ENCODE peak calls at places on chromosomes 16 and 17, in nine cellular contexts. One of them, this sample, is unnamed.

GRCh38 chr17:76544123-76544915 is 4.5 kb downstream of the PRCD start:
- DNase-seq in caudate nucleus: peak; percentile 65
- DNase-seq in A549: no peak
- DNase-seq in RWPE1: no peak
- DNase-seq in left ventricle myocardium inferior: peak; percentile 74
- DNase-seq in foreskin keratinocyte: no peak
- DNase-seq in left lung: no peak
- DNase-seq in Peyer's patch: peak; percentile 51
- DNase-seq in SK-N-MC: no peak
- DNase-seq in this sample: peak; percentile 79

GRCh38 chr17:17058304-17058703 is 16.0 kb downstream of the MPRIP start:
- DNase-seq in caudate nucleus: no peak
- DNase-seq in A549: no peak
- DNase-seq in RWPE1: no peak
- DNase-seq in left ventricle myocardium inferior: no peak
- DNase-seq in foreskin keratinocyte: no peak
- DNase-seq in left lung: peak; percentile 12
- DNase-seq in Peyer's patch: no peak
- DNase-seq in SK-N-MC: no peak
- DNase-seq in this sample: no peak

GRCh38 chr16:72829846-72830620 is 217.9 kb downstream of the ZFHX3 start:
- DNase-seq in caudate nucleus: no peak
- DNase-seq in A549: no peak
- DNase-seq in RWPE1: no peak
- DNase-seq in left ventricle myocardium inferior: no peak
- DNase-seq in foreskin keratinocyte: no peak
- DNase-seq in left lung: no peak
- DNase-seq in Peyer's patch: no peak
- DNase-seq in SK-N-MC: no peak
- DNase-seq in this sample: no peak

GRCh38 chr17:57582881-57583756 is 162.0 kb downstream of the CCDC182 start:
- DNase-seq in caudate nucleus: no peak
- DNase-seq in A549: no peak
- DNase-seq in RWPE1: no peak
- DNase-seq in left ventricle myocardium inferior: no peak
- DNase-seq in foreskin keratinocyte: no peak
- DNase-seq in left lung: no peak
- DNase-seq in Peyer's patch: no peak
- DNase-seq in SK-N-MC: no peak
- DNase-seq in this sample: no peak

GRCh38 chr16:89764711-89765201 is 43.4 kb downstream of the ZNF276 start:
- DNase-seq in caudate nucleus: no peak
- DNase-seq in A549: no peak
- DNase-seq in RWPE1: no peak
- DNase-seq in left ventricle myocardium inferior: no peak
- DNase-seq in foreskin keratinocyte: no peak
- DNase-seq in left lung: peak; percentile 80
- DNase-seq in Peyer's patch: peak; percentile 79
- DNase-seq in SK-N-MC: no peak
- DNase-seq in this sample: no peak

GRCh38 chr16:9114842-9115241 is 23.4 kb downstream of the HAPSTR1 start:
- DNase-seq in caudate nucleus: no peak
- DNase-seq in A549: no peak
- DNase-seq in RWPE1: no peak
- DNase-seq in left ventricle myocardium inferior: no peak
- DNase-seq in foreskin keratinocyte: no peak
- DNase-seq in left lung: no peak
- DNase-seq in Peyer's patch: no peak
- DNase-seq in SK-N-MC: no peak
- DNase-seq in this sample: no peak

GRCh38 chr16:10966129-10966528 is 21.8 kb downstream of the CLEC16A start:
- DNase-seq in caudate nucleus: no peak
- DNase-seq in A549: no peak
- DNase-seq in RWPE1: no peak
- DNase-seq in left ventricle myocardium inferior: no peak
- DNase-seq in foreskin keratinocyte: no peak
- DNase-seq in left lung: no peak
- DNase-seq in Peyer's patch: no peak
- DNase-seq in SK-N-MC: no peak
- DNase-seq in this sample: no peak

GRCh38 chr16:10862432-10862831 is 14.6 kb upstream of the CIITA start:
- DNase-seq in caudate nucleus: no peak
- DNase-seq in A549: peak; percentile 27
- DNase-seq in RWPE1: peak; percentile 75
- DNase-seq in left ventricle myocardium inferior: no peak
- DNase-seq in foreskin keratinocyte: peak; percentile 93
- DNase-seq in left lung: peak; percentile 86
- DNase-seq in Peyer's patch: no peak
- DNase-seq in SK-N-MC: no peak
- DNase-seq in this sample: no peak

GRCh38 chr16:19329932-19330331 is 44.4 kb downstream of the CLEC19A start:
- DNase-seq in caudate nucleus: no peak
- DNase-seq in A549: peak; percentile 31
- DNase-seq in RWPE1: peak; percentile 55
- DNase-seq in left ventricle myocardium inferior: no peak
- DNase-seq in foreskin keratinocyte: peak; percentile 64
- DNase-seq in left lung: no peak
- DNase-seq in Peyer's patch: no peak
- DNase-seq in SK-N-MC: no peak
- DNase-seq in this sample: no peak

GRCh38 chr16:82695806-82696205 is 69.0 kb downstream of the CDH13 start:
- DNase-seq in caudate nucleus: no peak
- DNase-seq in A549: no peak
- DNase-seq in RWPE1: no peak
- DNase-seq in left ventricle myocardium inferior: no peak
- DNase-seq in foreskin keratinocyte: no peak
- DNase-seq in left lung: no peak
- DNase-seq in Peyer's patch: no peak
- DNase-seq in SK-N-MC: no peak
- DNase-seq in this sample: no peak

GRCh38 chr17:62740066-62740465 is 68.0 kb downstream of the MARCHF10 start:
- DNase-seq in caudate nucleus: peak; percentile 6
- DNase-seq in A549: no peak
- DNase-seq in RWPE1: no peak
- DNase-seq in left ventricle myocardium inferior: no peak
- DNase-seq in foreskin keratinocyte: no peak
- DNase-seq in left lung: no peak
- DNase-seq in Peyer's patch: no peak
- DNase-seq in SK-N-MC: no peak
- DNase-seq in this sample: no peak

GRCh38 chr16:13633381-13633861 is 286.5 kb upstream of the ERCC4 start:
- DNase-seq in caudate nucleus: no peak
- DNase-seq in A549: no peak
- DNase-seq in RWPE1: no peak
- DNase-seq in left ventricle myocardium inferior: no peak
- DNase-seq in foreskin keratinocyte: no peak
- DNase-seq in left lung: no peak
- DNase-seq in Peyer's patch: no peak
- DNase-seq in SK-N-MC: no peak
- DNase-seq in this sample: no peak

GRCh38 chr16:13634921-13635320 is 285.0 kb upstream of the ERCC4 start:
- DNase-seq in caudate nucleus: no peak
- DNase-seq in A549: no peak
- DNase-seq in RWPE1: no peak
- DNase-seq in left ventricle myocardium inferior: no peak
- DNase-seq in foreskin keratinocyte: no peak
- DNase-seq in left lung: no peak
- DNase-seq in Peyer's patch: no peak
- DNase-seq in SK-N-MC: no peak
- DNase-seq in this sample: no peak

GRCh38 chr16:13634253-13634652 is 285.7 kb upstream of the ERCC4 start:
- DNase-seq in caudate nucleus: no peak
- DNase-seq in A549: no peak
- DNase-seq in RWPE1: no peak
- DNase-seq in left ventricle myocardium inferior: no peak
- DNase-seq in foreskin keratinocyte: no peak
- DNase-seq in left lung: no peak
- DNase-seq in Peyer's patch: no peak
- DNase-seq in SK-N-MC: no peak
- DNase-seq in this sample: no peak

GRCh38 chr16:13643412-13643811 is 276.5 kb upstream of the ERCC4 start:
- DNase-seq in caudate nucleus: no peak
- DNase-seq in A549: no peak
- DNase-seq in RWPE1: no peak
- DNase-seq in left ventricle myocardium inferior: no peak
- DNase-seq in foreskin keratinocyte: no peak
- DNase-seq in left lung: no peak
- DNase-seq in Peyer's patch: no peak
- DNase-seq in SK-N-MC: no peak
- DNase-seq in this sample: no peak

DNA sequence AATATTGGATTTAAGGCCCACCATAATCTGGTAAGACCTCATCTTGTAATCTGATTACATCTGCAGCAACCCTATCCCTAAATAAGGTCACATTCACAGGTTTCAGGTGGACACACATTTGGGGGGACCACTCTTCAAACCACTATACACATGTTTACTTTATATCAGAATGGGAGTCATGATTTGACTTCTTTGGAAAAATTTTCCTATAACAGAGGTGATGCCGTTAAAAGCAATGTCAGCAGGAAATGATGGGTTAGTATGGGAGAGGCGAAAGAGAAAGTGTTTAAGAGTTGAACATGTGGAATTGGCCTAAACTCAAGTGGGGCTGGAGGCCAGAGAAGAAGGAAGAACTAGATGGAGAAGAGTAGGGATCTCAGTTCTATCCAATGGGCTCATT is 281.7 kb upstream of the ERCC4 start:
- DNase-seq in caudate nucleus: no peak
- DNase-seq in A549: no peak
- DNase-seq in RWPE1: no peak
- DNase-seq in left ventricle myocardium inferior: no peak
- DNase-seq in foreskin keratinocyte: no peak
- DNase-seq in left lung: no peak
- DNase-seq in Peyer's patch: no peak
- DNase-seq in SK-N-MC: no peak
- DNase-seq in this sample: no peak
- H3K27ac ChIP-seq in caudate nucleus: no peak overlapping the region
- H3K27ac ChIP-seq in A549: no peak overlapping the region
- H3K27ac ChIP-seq in RWPE1: no peak overlapping the region
- H3K27ac ChIP-seq in left ventricle myocardium inferior: no peak overlapping the region
- H3K27ac ChIP-seq in foreskin keratinocyte: no peak overlapping the region
- H3K27ac ChIP-seq in left lung: no peak overlapping the region
- H3K27ac ChIP-seq in Peyer's patch: no peak overlapping the region
- H3K27ac ChIP-seq in SK-N-MC: no peak overlapping the region
- H3K27ac ChIP-seq in this sample: no peak overlapping the region

DNA sequence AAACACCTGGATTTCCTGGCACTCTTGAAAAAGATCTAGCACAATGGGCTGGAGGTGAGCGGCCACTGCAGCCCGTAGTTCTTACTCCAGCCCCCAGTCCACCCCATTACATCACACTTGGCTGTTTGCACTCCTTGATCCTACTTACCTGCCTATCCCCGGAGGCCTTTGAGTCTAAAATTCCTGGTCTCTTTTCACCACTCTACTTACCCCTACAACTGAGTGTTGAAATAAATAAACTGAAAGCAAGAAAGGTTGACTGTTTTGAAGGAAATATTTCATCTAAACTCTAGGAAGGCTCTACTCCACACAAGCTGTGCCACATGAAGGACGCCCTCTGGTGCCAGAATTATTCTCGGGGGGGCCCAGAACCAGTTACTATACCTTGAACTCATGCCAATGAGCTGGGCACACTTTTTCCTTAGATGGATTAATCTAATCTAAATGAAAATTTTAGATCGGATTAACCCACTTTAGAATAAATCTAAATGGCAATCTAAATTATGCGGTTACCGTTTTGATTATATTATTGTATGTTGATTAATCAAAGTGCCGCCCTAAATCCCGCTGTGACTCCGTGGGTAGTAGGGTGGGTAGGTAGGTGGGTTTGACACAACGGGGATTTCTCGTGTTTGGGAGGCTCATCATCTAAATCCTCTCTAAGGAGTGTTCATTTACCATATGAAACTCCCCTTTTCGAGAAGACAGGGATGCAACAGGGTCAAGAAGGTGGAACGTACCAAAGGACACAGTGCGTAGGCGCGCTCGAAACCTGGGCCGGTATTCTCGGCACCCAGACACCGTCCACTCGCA is 651 bp upstream of the EIF1 start:
- DNase-seq in caudate nucleus: peak; percentile 61
- DNase-seq in A549: peak; percentile 75
- DNase-seq in RWPE1: peak; percentile 37
- DNase-seq in left ventricle myocardium inferior: peak; percentile 47
- DNase-seq in foreskin keratinocyte: no peak
- DNase-seq in left lung: peak; percentile 53
- DNase-seq in Peyer's patch: peak; percentile 51
- DNase-seq in SK-N-MC: no peak
- DNase-seq in this sample: no peak
- H3K27ac ChIP-seq in caudate nucleus: peak overlapping the region; percentile 100
- H3K27ac ChIP-seq in A549: peak overlapping the region; percentile 87
- H3K27ac ChIP-seq in RWPE1: peak overlapping the region; percentile 99
- H3K27ac ChIP-seq in left ventricle myocardium inferior: peak overlapping the region; percentile 100
- H3K27ac ChIP-seq in foreskin keratinocyte: peak overlapping the region; percentile 87
- H3K27ac ChIP-seq in left lung: peak overlapping the region; percentile 100
- H3K27ac ChIP-seq in Peyer's patch: peak overlapping the region; percentile 100
- H3K27ac ChIP-seq in SK-N-MC: peak overlapping the region; percentile 92
- H3K27ac ChIP-seq in this sample: peak overlapping the region; percentile 100

DNA sequence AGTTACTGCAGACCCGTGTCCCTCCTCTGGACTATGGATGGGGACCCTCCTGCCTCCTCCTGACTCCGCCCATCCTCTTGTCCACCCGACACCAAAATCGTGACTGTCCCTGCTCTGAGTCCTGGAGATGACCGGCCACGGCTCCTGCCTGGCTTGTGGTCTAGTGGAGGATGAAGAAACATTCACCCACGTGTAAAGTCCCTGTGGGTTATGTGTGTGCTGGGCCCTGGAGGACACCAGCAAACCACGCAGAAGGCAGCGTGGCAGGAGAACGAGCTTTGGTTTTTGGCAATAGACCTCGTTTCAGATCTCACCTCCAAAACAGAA is 11.9 kb downstream of the SPNS2 start:
- DNase-seq in caudate nucleus: no peak
- DNase-seq in A549: no peak
- DNase-seq in RWPE1: no peak
- DNase-seq in left ventricle myocardium inferior: no peak
- DNase-seq in foreskin keratinocyte: no peak
- DNase-seq in left lung: no peak
- DNase-seq in Peyer's patch: no peak
- DNase-seq in SK-N-MC: no peak
- DNase-seq in this sample: no peak
- H3K27ac ChIP-seq in caudate nucleus: peak overlapping the region; percentile 48
- H3K27ac ChIP-seq in A549: no peak overlapping the region
- H3K27ac ChIP-seq in RWPE1: no peak overlapping the region
- H3K27ac ChIP-seq in left ventricle myocardium inferior: peak overlapping the region; percentile 87
- H3K27ac ChIP-seq in foreskin keratinocyte: no peak overlapping the region
- H3K27ac ChIP-seq in left lung: peak overlapping the region; percentile 63
- H3K27ac ChIP-seq in Peyer's patch: no peak overlapping the region
- H3K27ac ChIP-seq in SK-N-MC: no peak overlapping the region
- H3K27ac ChIP-seq in this sample: peak overlapping the region; percentile 67

DNA sequence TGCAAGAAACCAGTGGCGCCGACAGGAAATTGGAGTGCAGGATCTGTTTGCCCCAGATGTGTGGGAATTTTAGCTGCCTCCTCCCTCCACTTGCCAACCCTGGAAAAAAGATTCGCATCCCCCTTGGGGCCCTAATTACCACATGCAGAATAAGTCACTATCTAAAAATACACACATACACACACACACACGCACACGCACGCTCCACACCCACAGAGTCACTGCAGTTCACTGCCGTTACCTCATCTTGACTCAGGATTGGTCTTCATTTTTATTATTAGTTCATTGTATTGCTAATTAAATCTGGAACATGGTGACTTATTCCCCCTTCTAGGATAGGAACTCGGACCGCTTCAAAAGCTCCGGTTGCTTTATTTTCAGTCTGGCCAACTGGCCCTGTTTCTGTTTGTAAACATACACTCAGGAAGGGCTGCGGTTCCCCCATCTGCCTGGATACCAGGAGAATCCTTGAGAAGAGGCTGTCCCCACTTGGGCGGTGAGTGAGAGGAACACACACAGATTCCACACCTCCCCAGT is 241.6 kb upstream of the SALL1 start:
- DNase-seq in caudate nucleus: peak; percentile 6
- DNase-seq in A549: no peak
- DNase-seq in RWPE1: no peak
- DNase-seq in left ventricle myocardium inferior: no peak
- DNase-seq in foreskin keratinocyte: no peak
- DNase-seq in left lung: no peak
- DNase-seq in Peyer's patch: no peak
- DNase-seq in SK-N-MC: no peak
- DNase-seq in this sample: no peak
- H3K27ac ChIP-seq in caudate nucleus: no peak overlapping the region
- H3K27ac ChIP-seq in A549: no peak overlapping the region
- H3K27ac ChIP-seq in RWPE1: no peak overlapping the region
- H3K27ac ChIP-seq in left ventricle myocardium inferior: no peak overlapping the region
- H3K27ac ChIP-seq in foreskin keratinocyte: no peak overlapping the region
- H3K27ac ChIP-seq in left lung: no peak overlapping the region
- H3K27ac ChIP-seq in Peyer's patch: no peak overlapping the region
- H3K27ac ChIP-seq in SK-N-MC: no peak overlapping the region
- H3K27ac ChIP-seq in this sample: no peak overlapping the region

This sample was measured in substantia nigra.